ENCODE peak calls at places on chromosomes 16 and 17, in four cellular contexts. I is K562, S is SK-N-SH, M is GM12878. U is an unnamed sample.

GRCh38 chr17:64063766-64064224 is 43.4 kb upstream of the ICAM2 start:
- DNase-seq in I (peak; percentile 43), S (peak; percentile 72), M (no peak), U (peak; percentile 84)

GRCh38 chr16:27237229-27238015 is 31.1 kb downstream of the NSMCE1 start:
- DNase-seq in S (peak; percentile 68), M (peak; percentile 82), I (no peak), U (no peak)

GRCh38 chr16:69522732-69523404 is 42.9 kb upstream of the NFAT5 start:
- DNase-seq in S (peak; percentile 53), M (no peak), I (peak; percentile 49), U (no peak)

GRCh38 chr16:51440096-51440495 is 289.0 kb upstream of the SALL1 start:
- DNase-seq in I (no peak), S (no peak), M (no peak), U (no peak)

GRCh38 chr16:53912155-53912554 is 208.2 kb downstream of the FTO start:
- DNase-seq in I (no peak), S (no peak), M (peak; percentile 2), U (no peak)

GRCh38 chr16:55469821-55470532 is 9.0 kb upstream of the MMP2 start:
- DNase-seq in S (no peak), I (no peak), M (no peak), U (no peak)

GRCh38 chr17:81962499-81963441 is 1.8 kb upstream of the NOTUM start:
- DNase-seq in M (no peak), I (no peak), S (no peak), U (no peak)

GRCh38 chr17:73936908-73937627 is 266.4 kb upstream of the RPL38 start:
- DNase-seq in S (no peak), M (no peak), I (no peak), U (no peak)

GRCh38 chr17:80047176-80047575 is 10.7 kb downstream of the CCDC40 start:
- DNase-seq in M (no peak), S (no peak), I (no peak), U (no peak)

GRCh38 chr16:15874745-15875314 is 13.6 kb downstream of the CEP20 start:
- DNase-seq in S (peak; percentile 60), M (no peak), I (no peak), U (peak; percentile 58)

GRCh38 chr17:75289832-75290337 is 652 bp upstream of the SLC25A19 start:
- DNase-seq in I (no peak), S (no peak), M (peak; percentile 71), U (no peak)

GRCh38 chr17:42937712-42938596 is 26.3 kb downstream of the AARSD1 start:
- DNase-seq in M (no peak), I (peak; percentile 55), S (peak; percentile 68), U (peak; percentile 66)

GRCh38 chr17:29911641-29912177 is 18.3 kb downstream of the SSH2 start:
- DNase-seq in M (no peak), S (no peak), I (no peak), U (no peak)

GRCh38 chr17:10120113-10120485 is 78.3 kb downstream of the GAS7 start:
- DNase-seq in I (no peak), S (no peak), M (no peak), U (no peak)

GRCh38 chr16:56729351-56729735 is 586 bp upstream of the NUP93 start:
- DNase-seq in M (no peak), S (no peak), I (no peak), U (no peak)

GRCh38 chr16:82782715-82783251 is 156.0 kb downstream of the CDH13 start:
- DNase-seq in M (no peak), I (no peak), S (no peak), U (peak; percentile 36)

GRCh38 chr17:40321502-40322416 is 12.8 kb downstream of the RARA start:
- DNase-seq in I (no peak), S (no peak), M (no peak), U (no peak)

GRCh38 chr17:74213897-74214386 is 571 bp downstream of the TTYH2 start:
- DNase-seq in S (no peak), I (no peak), M (no peak), U (no peak)

GRCh38 chr16:66656547-66656946 is 40.0 kb downstream of the CMTM4 start:
- DNase-seq in M (no peak), S (no peak), I (no peak), U (no peak)

GRCh38 chr17:74368341-74369152 is 1.2 kb downstream of the GPR142 start:
- DNase-seq in S (peak; percentile 95), I (peak; percentile 88), M (no peak), U (peak; percentile 79)

GRCh38 chr17:77184474-77184873 is 43.7 kb downstream of the SEC14L1 start:
- DNase-seq in S (peak; percentile 54), I (no peak), M (no peak), U (no peak)

GRCh38 chr17:77180503-77181330 is 39.9 kb downstream of the SEC14L1 start:
- DNase-seq in S (no peak), M (no peak), I (no peak), U (no peak)

GRCh38 chr17:77182205-77182604 is 41.4 kb downstream of the SEC14L1 start:
- DNase-seq in M (no peak), I (no peak), S (no peak), U (no peak)

GRCh38 chr17:77185137-77185536 is 44.4 kb downstream of the SEC14L1 start:
- DNase-seq in M (no peak), I (no peak), S (no peak), U (no peak)

DNA sequence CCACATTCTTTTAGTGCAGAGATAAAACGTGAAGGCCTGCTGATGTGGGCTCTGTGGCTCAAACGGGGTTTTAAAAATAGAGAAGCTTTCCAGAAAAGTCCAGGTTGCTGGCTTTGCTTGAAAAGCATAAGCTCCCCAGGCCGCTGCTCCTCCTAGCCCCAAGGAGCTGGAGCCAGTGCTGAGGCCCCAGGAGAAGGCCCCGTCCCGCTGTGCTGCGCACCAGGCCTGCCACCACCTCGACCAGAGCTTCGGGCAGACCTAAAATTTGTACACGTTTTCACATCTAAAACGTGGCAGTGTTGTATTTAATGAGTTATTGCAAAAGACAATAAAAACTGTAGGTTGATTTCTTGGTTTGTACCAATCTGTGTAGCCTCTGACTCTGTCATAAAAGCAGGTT is 42.0 kb downstream of the SEC14L1 start:
- DNase-seq in S (no peak), M (no peak), I (no peak), U (no peak)
- TF ChIP-seq USF1 in S (no peak), M (no peak), I (no peak), U (no peak)

DNA sequence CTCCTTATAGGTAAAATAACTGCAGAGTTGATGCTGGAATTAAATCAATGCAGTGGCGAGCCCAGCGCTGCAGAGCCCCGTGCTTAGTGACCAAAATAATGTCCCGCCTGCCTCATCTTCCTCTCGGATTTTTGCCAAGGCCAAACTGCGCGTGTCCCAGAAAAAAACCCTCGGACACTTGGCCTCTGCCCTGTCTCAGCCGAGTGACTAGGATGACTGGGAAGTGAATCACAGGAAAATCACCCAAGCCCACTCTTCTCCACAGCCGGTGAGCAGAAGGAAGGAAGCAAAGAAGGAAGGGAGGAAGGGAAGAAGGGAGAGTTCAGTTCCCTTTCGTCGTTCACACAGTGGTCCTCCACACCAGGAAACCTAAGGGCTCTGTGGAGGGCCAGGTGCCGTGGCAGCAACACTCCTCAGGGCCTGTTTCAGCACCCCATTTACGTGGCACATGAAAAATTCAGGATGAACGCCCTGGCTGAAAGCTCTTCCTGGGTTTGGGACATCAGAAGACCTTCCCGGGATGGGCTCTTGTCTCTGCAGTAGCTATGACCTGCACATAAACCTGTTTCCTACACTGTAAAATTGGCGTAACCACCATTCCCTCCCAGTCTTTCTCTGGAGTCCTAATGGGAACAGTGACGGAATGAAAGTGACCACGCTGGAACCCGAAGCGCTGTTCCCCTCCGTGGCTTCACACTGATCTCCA is 25.4 kb upstream of the HOXB13 start:
- DNase-seq in S (no peak), I (no peak), M (no peak), U (no peak)
- TF ChIP-seq USF1 in S (no peak), I (no peak), M (no peak), U (no peak)

GRCh38 chr17:17783121-17783824 is 53.5 kb downstream of the SREBF1 start:
- DNase-seq in S (peak; percentile 76), M (peak; percentile 33), I (peak; percentile 67), U (peak; percentile 79)
- TF ChIP-seq USF1 in S (no peak), M (no peak), I (no peak), U (no peak)

GRCh38 chr17:67544364-67544763 is 167.3 kb downstream of the PITPNC1 start:
- DNase-seq in I (no peak), M (no peak), S (no peak), U (no peak)

GRCh38 chr17:67542219-67543114 is 165.4 kb downstream of the PITPNC1 start:
- DNase-seq in I (no peak), S (no peak), M (no peak), U (no peak)

GRCh38 chr17:67549787-67550186 is 167.9 kb upstream of the NOL11 start:
- DNase-seq in M (no peak), S (no peak), I (no peak), U (no peak)

GRCh38 chr17:67548693-67549092 is 169.0 kb upstream of the NOL11 start:
- DNase-seq in M (no peak), S (no peak), I (no peak), U (no peak)

GRCh38 chr17:67546578-67547527 is 169.8 kb downstream of the PITPNC1 start:
- DNase-seq in M (no peak), I (no peak), S (no peak), U (peak; percentile 19)
- TF ChIP-seq USF1 in M (no peak), I (no peak), S (no peak), U (no peak)

GRCh38 chr17:2398655-2399571 is 1.9 kb downstream of the MNT start:
- DNase-seq in I (peak; percentile 36), S (peak; percentile 59), M (no peak), U (peak; percentile 58)
- TF ChIP-seq USF1 in I (no peak), S (no peak), M (no peak), U (no peak)